ENCODE peak calls at places on chromosomes 7 and 10, in five cellular contexts. P is fibroblast of lung, V is cardiac fibroblast, G is astrocyte of the spinal cord, F is astrocyte. E is an unnamed sample.

GRCh38 chr7:46695045-46695708 is 774.1 kb upstream of the IGFBP3 start:
- DNase-seq in P (peak; percentile 24), V (peak; percentile 14), G (peak; percentile 12), F (no peak), E (no peak)

GRCh38 chr10:83991986-83992753 is 147.1 kb upstream of the GHITM start:
- DNase-seq in P (no peak), V (peak; percentile 4), G (no peak), F (no peak), E (no peak)

GRCh38 chr10:13791483-13791882 is 204.7 kb downstream of the PRPF18 start:
- DNase-seq in P (no peak), V (no peak), G (no peak), F (no peak), E (no peak)

GRCh38 chr7:44325181-44325671 is at the start of gene CAMK2B:
- DNase-seq in P (no peak), V (no peak), G (no peak), F (no peak), E (no peak)

GRCh38 chr7:26705567-26705966 is 158.8 kb downstream of the SKAP2 start:
- DNase-seq in P (peak; percentile 98), V (peak; percentile 94), G (peak; percentile 94), F (peak; percentile 90), E (peak; percentile 90)

GRCh38 chr7:105854516-105854915 is 21.9 kb downstream of the ATXN7L1 start:
- DNase-seq in P (no peak), V (no peak), G (no peak), F (no peak), E (peak; percentile 26)

GRCh38 chr10:70378122-70378521 is 4.3 kb downstream of the LRRC20 start:
- DNase-seq in P (peak; percentile 80), V (peak; percentile 77), G (peak; percentile 88), F (peak; percentile 97), E (peak; percentile 86)

GRCh38 chr7:101911011-101911799 is 93.8 kb downstream of the CUX1 start:
- DNase-seq in P (peak; percentile 50), V (no peak), G (no peak), F (no peak), E (no peak)

GRCh38 chr10:102735065-102735562 is 8.6 kb upstream of the WBP1L start:
- DNase-seq in P (no peak), V (peak; percentile 11), G (no peak), F (no peak), E (no peak)

GRCh38 chr7:154695836-154696235 is 307.1 kb downstream of the PAXIP1 start:
- DNase-seq in P (no peak), V (no peak), G (no peak), F (no peak), E (no peak)

GRCh38 chr7:154690411-154690810 is 312.5 kb downstream of the PAXIP1 start:
- DNase-seq in P (no peak), V (no peak), G (no peak), F (no peak), E (no peak)

GRCh38 chr7:154688952-154689351 is 314.0 kb downstream of the PAXIP1 start:
- DNase-seq in P (no peak), V (no peak), G (no peak), F (no peak), E (no peak)

GRCh38 chr7:154696556-154696955 is 306.4 kb downstream of the PAXIP1 start:
- DNase-seq in P (no peak), V (no peak), G (no peak), F (peak; percentile 43), E (no peak)

DNA sequence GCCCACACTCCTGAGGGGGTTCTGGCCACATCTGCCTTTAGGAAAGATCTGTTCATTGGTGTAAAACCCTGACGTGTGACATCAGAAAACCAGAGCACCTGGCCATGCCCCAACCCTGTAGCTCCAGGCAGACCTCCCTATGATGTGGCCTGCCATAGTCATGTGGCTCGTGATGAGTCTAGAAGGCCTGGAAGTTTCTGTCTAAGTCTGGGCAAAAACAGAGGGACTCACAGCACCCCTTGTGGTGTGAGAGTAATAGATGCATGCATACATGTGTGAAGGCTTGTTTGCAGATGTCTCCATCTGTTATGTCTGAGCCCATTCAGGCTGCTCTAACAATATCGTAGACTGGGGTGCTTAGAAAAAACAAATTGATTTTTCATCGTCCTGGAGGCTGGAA is 309.3 kb downstream of the PAXIP1 start:
- DNase-seq in P (no peak), V (no peak), G (no peak), F (no peak), E (no peak)
- TF ChIP-seq CTCF in P (no peak), V (no peak), G (no peak), F (no peak), E (no peak)

DNA sequence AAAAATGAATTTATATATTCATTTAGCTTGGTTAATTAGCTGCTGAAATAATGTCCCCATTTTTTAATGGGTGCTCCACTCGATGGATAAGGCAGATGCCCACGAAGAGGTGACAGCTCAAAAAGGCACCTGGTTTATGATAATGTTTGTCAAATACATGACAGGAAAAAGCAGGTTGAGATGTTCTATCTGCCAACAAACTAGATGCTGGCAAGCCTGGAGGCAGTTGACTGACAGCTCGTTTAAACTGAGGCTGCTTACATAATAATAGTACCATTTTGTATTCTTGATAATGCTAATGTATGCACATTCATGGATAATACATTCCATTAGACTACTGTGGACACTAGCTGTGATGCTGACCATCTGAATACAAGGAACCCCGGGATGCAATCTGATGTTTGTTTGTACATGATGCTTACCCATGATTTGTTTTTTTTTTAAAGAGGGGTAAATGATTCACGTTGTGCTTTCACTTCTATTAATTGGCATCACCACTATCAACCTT is 69.0 kb upstream of the GPR158 start:
- DNase-seq in P (no peak), V (no peak), G (no peak), F (no peak), E (no peak)
- H3K4me3 ChIP-seq in P (no peak overlapping the region), V (no peak overlapping the region), G (no peak overlapping the region), F (no peak overlapping the region), E (no peak overlapping the region)

GRCh38 chr10:115432188-115432819 is 339.1 kb downstream of the ATRNL1 start:
- DNase-seq in P (peak; percentile 61), V (peak; percentile 19), G (peak; percentile 40), F (peak; percentile 14), E (peak; percentile 55)
- TF ChIP-seq CTCF in P (no peak), V (no peak), G (peak; percentile 55), F (peak; percentile 37), E (peak; percentile 28)

DNA sequence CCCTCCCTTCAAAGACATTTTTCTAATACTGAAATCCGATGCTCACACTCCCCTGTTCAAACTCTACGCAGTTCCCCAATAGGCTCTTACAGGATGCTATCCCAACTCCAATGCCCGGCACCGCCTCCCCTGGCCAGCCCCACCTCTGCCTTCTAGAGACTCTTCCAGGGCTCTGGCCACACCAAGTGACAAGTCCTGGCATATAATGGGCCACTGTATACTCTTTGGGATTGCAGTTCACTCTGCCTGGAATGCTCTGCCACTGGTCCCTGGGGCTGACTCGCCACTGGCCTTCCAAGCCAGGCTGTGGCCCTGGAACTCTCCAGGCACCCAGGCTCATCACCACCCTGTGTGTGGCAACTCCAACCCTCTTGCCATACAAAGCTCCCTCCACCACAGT is 3.1 kb upstream of the BRI3 start:
- DNase-seq in P (no peak), V (no peak), G (no peak), F (no peak), E (no peak)
- H3K4me3 ChIP-seq in P (no peak overlapping the region), V (no peak overlapping the region), G (no peak overlapping the region), F (no peak overlapping the region), E (no peak overlapping the region)

DNA sequence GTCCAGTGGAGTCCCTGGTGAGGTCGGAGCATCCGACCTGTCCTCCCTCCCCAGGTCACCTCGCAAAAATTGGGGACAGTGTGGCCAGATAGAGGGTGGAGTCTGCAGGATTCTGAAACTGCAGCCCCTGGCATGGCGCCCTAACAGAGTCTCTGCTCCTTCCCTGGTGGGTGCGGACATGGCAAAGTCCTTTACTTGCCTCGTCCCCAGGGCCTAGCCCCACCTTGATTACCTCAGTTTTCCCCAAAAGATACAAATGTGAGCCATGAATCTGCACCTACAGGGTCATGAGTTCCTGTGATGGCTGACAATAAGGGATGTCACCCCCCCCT is 47.7 kb downstream of the NPVF start:
- DNase-seq in P (no peak), V (no peak), G (no peak), F (no peak), E (no peak)
- TF ChIP-seq CTCF in P (no peak), V (no peak), G (no peak), F (no peak), E (no peak)